ENCODE peak calls at places on chromosomes 1 and 21, in ten cellular contexts. One of them, this sample, is unnamed.

GRCh38 chr21:34907783-34908423 is 141.2 kb downstream of the RUNX1 start:
- DNase-seq in esophagus muscularis mucosa: no peak
- DNase-seq in left ventricle myocardium inferior: no peak
- DNase-seq in MM.1S: no peak
- DNase-seq in HCT116: no peak
- DNase-seq in PC-9: no peak
- DNase-seq in OCI-LY7: no peak
- DNase-seq in suprapubic skin: no peak
- DNase-seq in astrocyte: no peak
- DNase-seq in CD4-positive, alpha-beta memory T cell: no peak
- DNase-seq in this sample: no peak

GRCh38 chr1:215631489-215631888 is 64.4 kb downstream of the KCTD3 start:
- DNase-seq in CD4-positive, alpha-beta memory T cell: no peak
- DNase-seq in suprapubic skin: no peak
- DNase-seq in astrocyte: no peak
- DNase-seq in HCT116: no peak
- DNase-seq in esophagus muscularis mucosa: no peak
- DNase-seq in OCI-LY7: no peak
- DNase-seq in PC-9: no peak
- DNase-seq in MM.1S: no peak
- DNase-seq in left ventricle myocardium inferior: no peak
- DNase-seq in this sample: peak; percentile 45

GRCh38 chr1:208921259-208921658 is 662.3 kb upstream of the CAMK1G start:
- DNase-seq in HCT116: no peak
- DNase-seq in MM.1S: no peak
- DNase-seq in suprapubic skin: no peak
- DNase-seq in CD4-positive, alpha-beta memory T cell: no peak
- DNase-seq in left ventricle myocardium inferior: no peak
- DNase-seq in PC-9: no peak
- DNase-seq in esophagus muscularis mucosa: peak; percentile 89
- DNase-seq in astrocyte: no peak
- DNase-seq in OCI-LY7: no peak
- DNase-seq in this sample: no peak

GRCh38 chr1:38111589-38111988 is 65.0 kb upstream of the POU3F1 start:
- DNase-seq in suprapubic skin: no peak
- DNase-seq in left ventricle myocardium inferior: no peak
- DNase-seq in MM.1S: no peak
- DNase-seq in esophagus muscularis mucosa: no peak
- DNase-seq in HCT116: no peak
- DNase-seq in PC-9: no peak
- DNase-seq in OCI-LY7: no peak
- DNase-seq in CD4-positive, alpha-beta memory T cell: no peak
- DNase-seq in astrocyte: no peak
- DNase-seq in this sample: no peak

GRCh38 chr1:87329051-87329755 is 523 bp downstream of the LMO4 start:
- DNase-seq in astrocyte: peak; percentile 29
- DNase-seq in HCT116: no peak
- DNase-seq in OCI-LY7: peak; percentile 56
- DNase-seq in suprapubic skin: peak; percentile 85
- DNase-seq in left ventricle myocardium inferior: peak; percentile 31
- DNase-seq in MM.1S: peak; percentile 62
- DNase-seq in PC-9: peak; percentile 38
- DNase-seq in CD4-positive, alpha-beta memory T cell: peak; percentile 59
- DNase-seq in esophagus muscularis mucosa: peak; percentile 94
- DNase-seq in this sample: peak; percentile 82

GRCh38 chr1:230114245-230114651 is 47.2 kb downstream of the GALNT2 start:
- DNase-seq in esophagus muscularis mucosa: no peak
- DNase-seq in HCT116: no peak
- DNase-seq in CD4-positive, alpha-beta memory T cell: no peak
- DNase-seq in astrocyte: peak; percentile 75
- DNase-seq in left ventricle myocardium inferior: no peak
- DNase-seq in MM.1S: no peak
- DNase-seq in PC-9: no peak
- DNase-seq in suprapubic skin: no peak
- DNase-seq in OCI-LY7: no peak
- DNase-seq in this sample: no peak

GRCh38 chr1:181133441-181133951 is 45.0 kb downstream of the IER5 start:
- DNase-seq in astrocyte: no peak
- DNase-seq in HCT116: no peak
- DNase-seq in MM.1S: no peak
- DNase-seq in suprapubic skin: no peak
- DNase-seq in CD4-positive, alpha-beta memory T cell: no peak
- DNase-seq in esophagus muscularis mucosa: no peak
- DNase-seq in PC-9: no peak
- DNase-seq in left ventricle myocardium inferior: no peak
- DNase-seq in OCI-LY7: no peak
- DNase-seq in this sample: no peak

GRCh38 chr1:192877283-192877886 is 68.5 kb downstream of the RGS2 start:
- DNase-seq in MM.1S: peak; percentile 35
- DNase-seq in astrocyte: peak; percentile 75
- DNase-seq in esophagus muscularis mucosa: no peak
- DNase-seq in CD4-positive, alpha-beta memory T cell: no peak
- DNase-seq in PC-9: no peak
- DNase-seq in left ventricle myocardium inferior: no peak
- DNase-seq in suprapubic skin: no peak
- DNase-seq in HCT116: no peak
- DNase-seq in OCI-LY7: no peak
- DNase-seq in this sample: peak; percentile 57

GRCh38 chr1:156081174-156082110 is 823 bp downstream of the MEX3A start:
- DNase-seq in left ventricle myocardium inferior: no peak
- DNase-seq in CD4-positive, alpha-beta memory T cell: no peak
- DNase-seq in PC-9: no peak
- DNase-seq in MM.1S: no peak
- DNase-seq in suprapubic skin: no peak
- DNase-seq in astrocyte: no peak
- DNase-seq in esophagus muscularis mucosa: no peak
- DNase-seq in HCT116: no peak
- DNase-seq in OCI-LY7: no peak
- DNase-seq in this sample: peak; percentile 52

GRCh38 chr1:33074193-33074945 is 6.6 kb upstream of the AZIN2 start:
- DNase-seq in CD4-positive, alpha-beta memory T cell: no peak
- DNase-seq in left ventricle myocardium inferior: no peak
- DNase-seq in esophagus muscularis mucosa: no peak
- DNase-seq in OCI-LY7: no peak
- DNase-seq in suprapubic skin: no peak
- DNase-seq in HCT116: no peak
- DNase-seq in MM.1S: no peak
- DNase-seq in astrocyte: no peak
- DNase-seq in PC-9: no peak
- DNase-seq in this sample: no peak

GRCh38 chr1:206517784-206518183 is 10.5 kb downstream of the RASSF5 start:
- DNase-seq in astrocyte: no peak
- DNase-seq in esophagus muscularis mucosa: no peak
- DNase-seq in PC-9: no peak
- DNase-seq in left ventricle myocardium inferior: no peak
- DNase-seq in MM.1S: no peak
- DNase-seq in OCI-LY7: no peak
- DNase-seq in HCT116: no peak
- DNase-seq in CD4-positive, alpha-beta memory T cell: no peak
- DNase-seq in suprapubic skin: no peak
- DNase-seq in this sample: no peak

GRCh38 chr1:101025680-101026393 is at the start of gene DPH5:
- DNase-seq in left ventricle myocardium inferior: peak; percentile 90
- DNase-seq in MM.1S: peak; percentile 81
- DNase-seq in suprapubic skin: peak; percentile 96
- DNase-seq in esophagus muscularis mucosa: peak; percentile 96
- DNase-seq in OCI-LY7: peak; percentile 92
- DNase-seq in HCT116: peak; percentile 82
- DNase-seq in CD4-positive, alpha-beta memory T cell: peak; percentile 91
- DNase-seq in astrocyte: peak; percentile 95
- DNase-seq in PC-9: peak; percentile 84
- DNase-seq in this sample: peak; percentile 94

GRCh38 chr1:55504306-55504706 is 289.1 kb upstream of the USP24 start:
- DNase-seq in astrocyte: no peak
- DNase-seq in MM.1S: no peak
- DNase-seq in suprapubic skin: no peak
- DNase-seq in left ventricle myocardium inferior: no peak
- DNase-seq in PC-9: no peak
- DNase-seq in esophagus muscularis mucosa: no peak
- DNase-seq in CD4-positive, alpha-beta memory T cell: no peak
- DNase-seq in HCT116: no peak
- DNase-seq in OCI-LY7: no peak
- DNase-seq in this sample: no peak

GRCh38 chr1:220697326-220697725 is 7.2 kb downstream of the C1orf115 start:
- DNase-seq in left ventricle myocardium inferior: no peak
- DNase-seq in MM.1S: no peak
- DNase-seq in HCT116: no peak
- DNase-seq in OCI-LY7: no peak
- DNase-seq in PC-9: no peak
- DNase-seq in CD4-positive, alpha-beta memory T cell: no peak
- DNase-seq in suprapubic skin: no peak
- DNase-seq in esophagus muscularis mucosa: no peak
- DNase-seq in astrocyte: no peak
- DNase-seq in this sample: no peak
- H3K4me1 ChIP-seq in left ventricle myocardium inferior: peaks cover 27% of the 10 kb centered on the region
- H3K4me1 ChIP-seq in MM.1S: no peaks in the 10 kb centered on the region
- H3K4me1 ChIP-seq in HCT116: no peaks in the 10 kb centered on the region
- H3K4me1 ChIP-seq in OCI-LY7: no peaks in the 10 kb centered on the region
- H3K4me1 ChIP-seq in PC-9: peaks cover 8% of the 10 kb centered on the region
- H3K4me1 ChIP-seq in CD4-positive, alpha-beta memory T cell: no peaks in the 10 kb centered on the region
- H3K4me1 ChIP-seq in suprapubic skin: peaks cover 4% of the 10 kb centered on the region
- H3K4me1 ChIP-seq in esophagus muscularis mucosa: peaks cover 5% of the 10 kb centered on the region
- H3K4me1 ChIP-seq in astrocyte: no peaks in the 10 kb centered on the region
- H3K4me1 ChIP-seq in this sample: peaks cover 7% of the 10 kb centered on the region

GRCh38 chr1:151616505-151616849 is 4.6 kb downstream of the SNX27 start:
- DNase-seq in CD4-positive, alpha-beta memory T cell: no peak
- DNase-seq in left ventricle myocardium inferior: no peak
- DNase-seq in suprapubic skin: no peak
- DNase-seq in astrocyte: peak; percentile 31
- DNase-seq in esophagus muscularis mucosa: no peak
- DNase-seq in PC-9: peak; percentile 48
- DNase-seq in OCI-LY7: no peak
- DNase-seq in HCT116: no peak
- DNase-seq in MM.1S: no peak
- DNase-seq in this sample: no peak

GRCh38 chr1:151619489-151620093 is 7.7 kb downstream of the SNX27 start:
- DNase-seq in CD4-positive, alpha-beta memory T cell: no peak
- DNase-seq in PC-9: peak; percentile 58
- DNase-seq in esophagus muscularis mucosa: no peak
- DNase-seq in OCI-LY7: no peak
- DNase-seq in left ventricle myocardium inferior: no peak
- DNase-seq in MM.1S: no peak
- DNase-seq in suprapubic skin: no peak
- DNase-seq in HCT116: no peak
- DNase-seq in astrocyte: peak; percentile 55
- DNase-seq in this sample: peak; percentile 69

GRCh38 chr1:151618470-151618869 is 6.6 kb downstream of the SNX27 start:
- DNase-seq in HCT116: no peak
- DNase-seq in PC-9: no peak
- DNase-seq in esophagus muscularis mucosa: no peak
- DNase-seq in astrocyte: no peak
- DNase-seq in left ventricle myocardium inferior: no peak
- DNase-seq in CD4-positive, alpha-beta memory T cell: no peak
- DNase-seq in suprapubic skin: no peak
- DNase-seq in MM.1S: no peak
- DNase-seq in OCI-LY7: no peak
- DNase-seq in this sample: no peak

GRCh38 chr1:151615711-151616504 is 4.1 kb downstream of the SNX27 start:
- DNase-seq in CD4-positive, alpha-beta memory T cell: no peak
- DNase-seq in OCI-LY7: no peak
- DNase-seq in MM.1S: no peak
- DNase-seq in esophagus muscularis mucosa: no peak
- DNase-seq in astrocyte: no peak
- DNase-seq in HCT116: no peak
- DNase-seq in left ventricle myocardium inferior: no peak
- DNase-seq in suprapubic skin: no peak
- DNase-seq in PC-9: no peak
- DNase-seq in this sample: no peak

GRCh38 chr1:151617995-151618394 is 6.1 kb downstream of the SNX27 start:
- DNase-seq in MM.1S: no peak
- DNase-seq in left ventricle myocardium inferior: no peak
- DNase-seq in astrocyte: no peak
- DNase-seq in esophagus muscularis mucosa: no peak
- DNase-seq in HCT116: no peak
- DNase-seq in PC-9: no peak
- DNase-seq in OCI-LY7: no peak
- DNase-seq in suprapubic skin: no peak
- DNase-seq in CD4-positive, alpha-beta memory T cell: no peak
- DNase-seq in this sample: no peak
- H3K4me1 ChIP-seq in MM.1S: peaks cover 10% of the 10 kb centered on the region
- H3K4me1 ChIP-seq in left ventricle myocardium inferior: peaks cover 54% of the 10 kb centered on the region
- H3K4me1 ChIP-seq in astrocyte: peaks cover 29% of the 10 kb centered on the region
- H3K4me1 ChIP-seq in esophagus muscularis mucosa: peaks cover 25% of the 10 kb centered on the region
- H3K4me1 ChIP-seq in HCT116: peaks cover 16% of the 10 kb centered on the region
- H3K4me1 ChIP-seq in PC-9: peaks cover 53% of the 10 kb centered on the region
- H3K4me1 ChIP-seq in OCI-LY7: peaks cover 7% of the 10 kb centered on the region
- H3K4me1 ChIP-seq in suprapubic skin: peaks cover 69% of the 10 kb centered on the region
- H3K4me1 ChIP-seq in CD4-positive, alpha-beta memory T cell: peaks cover 23% of the 10 kb centered on the region
- H3K4me1 ChIP-seq in this sample: peaks cover 46% of the 10 kb centered on the region

GRCh38 chr1:21570528-21570875 is 61.3 kb downstream of the ALPL start:
- DNase-seq in CD4-positive, alpha-beta memory T cell: no peak
- DNase-seq in astrocyte: no peak
- DNase-seq in esophagus muscularis mucosa: no peak
- DNase-seq in OCI-LY7: no peak
- DNase-seq in left ventricle myocardium inferior: no peak
- DNase-seq in suprapubic skin: no peak
- DNase-seq in MM.1S: no peak
- DNase-seq in HCT116: no peak
- DNase-seq in PC-9: no peak
- DNase-seq in this sample: no peak
- H3K4me1 ChIP-seq in CD4-positive, alpha-beta memory T cell: no peaks in the 10 kb centered on the region
- H3K4me1 ChIP-seq in astrocyte: peaks cover 35% of the 10 kb centered on the region
- H3K4me1 ChIP-seq in esophagus muscularis mucosa: peaks cover 20% of the 10 kb centered on the region
- H3K4me1 ChIP-seq in OCI-LY7: no peaks in the 10 kb centered on the region
- H3K4me1 ChIP-seq in left ventricle myocardium inferior: peaks cover 21% of the 10 kb centered on the region
- H3K4me1 ChIP-seq in suprapubic skin: peaks cover 16% of the 10 kb centered on the region
- H3K4me1 ChIP-seq in MM.1S: no peaks in the 10 kb centered on the region
- H3K4me1 ChIP-seq in HCT116: peaks cover 12% of the 10 kb centered on the region
- H3K4me1 ChIP-seq in PC-9: no peaks in the 10 kb centered on the region
- H3K4me1 ChIP-seq in this sample: peaks cover 36% of the 10 kb centered on the region

GRCh38 chr1:19068639-19069276 is 112.3 kb upstream of the IFFO2 start:
- DNase-seq in PC-9: no peak
- DNase-seq in esophagus muscularis mucosa: no peak
- DNase-seq in HCT116: no peak
- DNase-seq in suprapubic skin: no peak
- DNase-seq in MM.1S: no peak
- DNase-seq in OCI-LY7: no peak
- DNase-seq in astrocyte: no peak
- DNase-seq in CD4-positive, alpha-beta memory T cell: no peak
- DNase-seq in left ventricle myocardium inferior: no peak
- DNase-seq in this sample: no peak

GRCh38 chr1:19070891-19071621 is 114.6 kb upstream of the IFFO2 start:
- DNase-seq in CD4-positive, alpha-beta memory T cell: no peak
- DNase-seq in PC-9: no peak
- DNase-seq in HCT116: no peak
- DNase-seq in OCI-LY7: no peak
- DNase-seq in astrocyte: no peak
- DNase-seq in MM.1S: no peak
- DNase-seq in left ventricle myocardium inferior: no peak
- DNase-seq in esophagus muscularis mucosa: no peak
- DNase-seq in suprapubic skin: no peak
- DNase-seq in this sample: no peak

GRCh38 chr1:19067912-19068638 is 111.6 kb upstream of the IFFO2 start:
- DNase-seq in left ventricle myocardium inferior: no peak
- DNase-seq in suprapubic skin: no peak
- DNase-seq in PC-9: no peak
- DNase-seq in OCI-LY7: no peak
- DNase-seq in CD4-positive, alpha-beta memory T cell: no peak
- DNase-seq in HCT116: no peak
- DNase-seq in esophagus muscularis mucosa: no peak
- DNase-seq in astrocyte: no peak
- DNase-seq in MM.1S: no peak
- DNase-seq in this sample: no peak

GRCh38 chr1:19071674-19072281 is 115.3 kb upstream of the IFFO2 start:
- DNase-seq in HCT116: no peak
- DNase-seq in PC-9: no peak
- DNase-seq in suprapubic skin: no peak
- DNase-seq in esophagus muscularis mucosa: no peak
- DNase-seq in OCI-LY7: no peak
- DNase-seq in MM.1S: no peak
- DNase-seq in CD4-positive, alpha-beta memory T cell: no peak
- DNase-seq in left ventricle myocardium inferior: no peak
- DNase-seq in astrocyte: no peak
- DNase-seq in this sample: no peak

GRCh38 chr1:19070197-19070651 is 113.7 kb upstream of the IFFO2 start:
- DNase-seq in PC-9: no peak
- DNase-seq in left ventricle myocardium inferior: no peak
- DNase-seq in CD4-positive, alpha-beta memory T cell: no peak
- DNase-seq in esophagus muscularis mucosa: no peak
- DNase-seq in HCT116: no peak
- DNase-seq in astrocyte: no peak
- DNase-seq in OCI-LY7: no peak
- DNase-seq in MM.1S: no peak
- DNase-seq in suprapubic skin: no peak
- DNase-seq in this sample: no peak
- H3K4me1 ChIP-seq in PC-9: peaks cover 21% of the 10 kb centered on the region
- H3K4me1 ChIP-seq in left ventricle myocardium inferior: peaks cover 50% of the 10 kb centered on the region
- H3K4me1 ChIP-seq in CD4-positive, alpha-beta memory T cell: peaks cover 57% of the 10 kb centered on the region
- H3K4me1 ChIP-seq in esophagus muscularis mucosa: peaks cover 26% of the 10 kb centered on the region
- H3K4me1 ChIP-seq in HCT116: peaks cover 19% of the 10 kb centered on the region
- H3K4me1 ChIP-seq in astrocyte: peaks cover 28% of the 10 kb centered on the region
- H3K4me1 ChIP-seq in OCI-LY7: no peaks in the 10 kb centered on the region
- H3K4me1 ChIP-seq in MM.1S: peaks cover 12% of the 10 kb centered on the region
- H3K4me1 ChIP-seq in suprapubic skin: peaks cover 76% of the 10 kb centered on the region
- H3K4me1 ChIP-seq in this sample: peaks cover 5% of the 10 kb centered on the region

This sample was measured in adipocyte.